ENCODE peak calls at places on chromosomes 13 and 19, in eight cellular contexts. H is cortex of kidney, O is left ventricle myocardium inferior, P is HTR-8/SVneo, N is aorta, M is NCI-H1092, D is IMR-90, V is OCI-LY7. I is an unnamed sample.

GRCh38 chr13:76414320-76414719 is 471.9 kb downstream of the KCTD12 start:
- DNase-seq in H (no peak), O (no peak), P (no peak), N (no peak), M (no peak), D (no peak), V (no peak), I (no peak)

GRCh38 chr13:91017669-91018053 is 329.8 kb upstream of the MIR17HG start:
- DNase-seq in H (no peak), O (peak), P (no peak), N (no peak), M (no peak), D (no peak), V (no peak), I (no peak)

GRCh38 chr19:18496167-18496979 is 25.5 kb downstream of the ELL start:
- DNase-seq in H (no peak), O (peak), P (peak), N (no peak), M (no peak), D (peak), V (no peak), I (peak)

GRCh38 chr19:48556163-48556562 is 4.2 kb downstream of the SULT2B1 start:
- DNase-seq in H (no peak), O (no peak), P (peak), N (no peak), M (no peak), D (peak), V (no peak), I (no peak)

GRCh38 chr13:97505022-97505421 is 71.1 kb downstream of the RAP2A start:
- DNase-seq in H (no peak), O (no peak), P (no peak), N (no peak), M (no peak), D (no peak), V (no peak), I (no peak)

GRCh38 chr13:51453959-51454703 is 1.3 kb upstream of the INTS6 start:
- DNase-seq in H (no peak), O (peak), P (peak), N (no peak), M (no peak), D (peak), V (peak), I (peak)

GRCh38 chr13:70088926-70089325 is 18.7 kb upstream of the ATXN8OS start:
- DNase-seq in H (no peak), O (no peak), P (no peak), N (no peak), M (no peak), D (no peak), V (no peak), I (no peak)

GRCh38 chr13:30932481-30933333 is at the start of gene TEX26:
- DNase-seq in H (no peak), O (no peak), P (no peak), N (peak), M (peak), D (no peak), V (no peak), I (no peak)

GRCh38 chr19:33960566-33960965 is 163.9 kb downstream of the KCTD15 start:
- DNase-seq in H (no peak), O (no peak), P (no peak), N (no peak), M (no peak), D (no peak), V (no peak), I (no peak)

GRCh38 chr13:110607675-110608224 is 7.6 kb upstream of the NAXD start:
- DNase-seq in H (no peak), O (no peak), P (no peak), N (no peak), M (no peak), D (no peak), V (no peak), I (no peak)

GRCh38 chr19:46728693-46729339 is 11.9 kb upstream of the PRKD2 start:
- DNase-seq in H (no peak), O (peak), P (peak), N (peak), M (no peak), D (peak), V (peak), I (peak)

GRCh38 chr13:61110804-61111203 is 304.8 kb downstream of the PCDH20 start:
- DNase-seq in H (no peak), O (no peak), P (peak), N (no peak), M (no peak), D (no peak), V (no peak), I (no peak)

GRCh38 chr13:31236211-31236786 is 36.5 kb downstream of the B3GLCT start:
- DNase-seq in H (no peak), O (no peak), P (no peak), N (no peak), M (no peak), D (peak), V (peak), I (peak)

GRCh38 chr13:21016487-21016886 is 44.9 kb downstream of the LATS2 start:
- DNase-seq in H (no peak), O (no peak), P (no peak), N (no peak), M (no peak), D (no peak), V (no peak), I (no peak)

GRCh38 chr19:5193192-5193591 is 147.4 kb downstream of the PTPRS start:
- DNase-seq in H (no peak), O (no peak), P (no peak), N (no peak), M (peak), D (no peak), V (no peak), I (no peak)

GRCh38 chr13:25927966-25928365 is 123.8 kb downstream of the SHISA2 start:
- DNase-seq in H (no peak), O (no peak), P (no peak), N (no peak), M (peak), D (no peak), V (no peak), I (no peak)

GRCh38 chr19:19372656-19373416 is 32.6 kb upstream of the GATAD2A start:
- DNase-seq in H (no peak), O (peak), P (peak), N (peak), M (no peak), D (peak), V (peak), I (peak)

GRCh38 chr13:78657699-78658629 is 991 bp downstream of the OBI1 start:
- DNase-seq in H (no peak), O (no peak), P (peak), N (no peak), M (no peak), D (peak), V (peak), I (no peak)

GRCh38 chr19:21434967-21435544 is 38.1 kb downstream of the ZNF493 start:
- DNase-seq in H (no peak), O (no peak), P (no peak), N (no peak), M (no peak), D (no peak), V (no peak), I (no peak)

GRCh38 chr19:40134866-40135265 is 44.1 kb upstream of the ZNF780A start:
- DNase-seq in H (no peak), O (no peak), P (no peak), N (no peak), M (no peak), D (no peak), V (no peak), I (no peak)

GRCh38 chr13:30679483-30680330 is 55.6 kb upstream of the ALOX5AP start:
- DNase-seq in H (no peak), O (no peak), P (peak), N (no peak), M (peak), D (peak), V (peak), I (no peak)

GRCh38 chr19:21691656-21692055 is 75.7 kb downstream of the ZNF100 start:
- DNase-seq in H (no peak), O (no peak), P (no peak), N (no peak), M (no peak), D (no peak), V (no peak), I (no peak)

GRCh38 chr19:14672043-14672872 is 2.4 kb downstream of the ADGRE3 start:
- DNase-seq in H (no peak), O (no peak), P (no peak), N (no peak), M (no peak), D (no peak), V (peak), I (no peak)

GRCh38 chr13:98207411-98207810 is 30.3 kb upstream of the RNF113B start:
- DNase-seq in H (no peak), O (no peak), P (no peak), N (no peak), M (no peak), D (peak), V (no peak), I (no peak)

GRCh38 chr13:112638157-112638750 is 50.3 kb upstream of the TUBGCP3 start:
- DNase-seq in H (no peak), O (no peak), P (no peak), N (no peak), M (no peak), D (no peak), V (no peak), I (peak)

GRCh38 chr13:31824705-31825512 is 85.6 kb downstream of the RXFP2 start:
- DNase-seq in H (no peak), O (no peak), P (no peak), N (no peak), M (no peak), D (peak), V (peak), I (no peak)

GRCh38 chr19:39796000-39796498 is 17.4 kb downstream of the LEUTX start:
- DNase-seq in H (no peak), O (no peak), P (no peak), N (no peak), M (no peak), D (no peak), V (no peak), I (no peak)

GRCh38 chr19:9189538-9189937 is 10.8 kb downstream of the OR7D2 start:
- DNase-seq in H (no peak), O (no peak), P (no peak), N (no peak), M (no peak), D (no peak), V (no peak), I (no peak)

GRCh38 chr13:98039261-98039660 is 85.8 kb downstream of the IPO5 start:
- DNase-seq in H (no peak), O (no peak), P (no peak), N (no peak), M (no peak), D (no peak), V (no peak), I (no peak)

GRCh38 chr19:51391073-51391611 is 751 bp upstream of the C19orf84 start:
- DNase-seq in H (no peak), O (no peak), P (no peak), N (no peak), M (no peak), D (no peak), V (no peak), I (no peak)

GRCh38 chr19:5434970-5435641 is 20.1 kb upstream of the ZNRF4 start:
- DNase-seq in H (no peak), O (no peak), P (peak), N (no peak), M (no peak), D (peak), V (no peak), I (no peak)

GRCh38 chr19:1151917-1152601 is 22.0 kb downstream of the SBNO2 start:
- DNase-seq in H (no peak), O (peak), P (no peak), N (peak), M (no peak), D (no peak), V (no peak), I (no peak)